ENCODE peak calls at places on chromosomes 12 and 14, in nine cellular contexts. B is glomerular endothelial cell; W is iris pigment epithelial cell; N is osteocyte; T is NCI-H1105 treated with DMSO at 0.1 percent for 48 hours; O is kidney tubule cell; K is naive B cell; V is A549; S is stimulated activated CD4-positive, alpha-beta T cell treated with anti-CD3 and anti-CD28 coated beads, TNF-alpha, amount 100 ng/mL, for 24 hours. E is an unnamed sample.

GRCh38 chr12:92123780-92124707 is 21.6 kb downstream of the BTG1 start:
- DNase-seq in S (no peak), K (no peak), T (no peak), W (no peak), B (no peak), N (no peak), V (no peak), O (no peak), E (no peak)

GRCh38 chr12:57579011-57579410 is 12.0 kb upstream of the PIP4K2C start:
- DNase-seq in N (no peak), S (no peak), K (no peak), W (no peak), T (no peak), V (no peak), O (no peak), B (no peak), E (no peak)

GRCh38 chr12:64221656-64222010 is 463 bp downstream of the KICS2 start:
- DNase-seq in T (peak; percentile 80), B (no peak), K (no peak), V (peak; percentile 81), O (peak; percentile 88), S (peak; percentile 61), W (peak; percentile 62), N (peak; percentile 92), E (peak; percentile 95)

GRCh38 chr14:35539969-35540368 is 6.0 kb downstream of the INSM2 start:
- DNase-seq in O (no peak), W (no peak), S (no peak), K (no peak), N (no peak), T (no peak), B (no peak), V (no peak), E (no peak)

GRCh38 chr14:43803076-43803689 is 703.9 kb downstream of the FSCB start:
- DNase-seq in W (no peak), N (no peak), T (no peak), V (no peak), O (no peak), S (no peak), K (no peak), B (no peak), E (no peak)

GRCh38 chr12:92094751-92095161 is 50.9 kb downstream of the BTG1 start:
- DNase-seq in K (no peak), N (no peak), W (peak; percentile 25), V (no peak), T (no peak), O (peak; percentile 42), B (no peak), S (no peak), E (no peak)

GRCh38 chr12:27179399-27180214 is 64.5 kb upstream of the STK38L start:
- DNase-seq in K (peak; percentile 4), S (no peak), O (peak; percentile 97), N (no peak), W (peak; percentile 99), T (no peak), B (peak; percentile 68), V (peak; percentile 60), E (no peak)

GRCh38 chr12:65339161-65339560 is 60.7 kb downstream of the MSRB3 start:
- DNase-seq in V (no peak), N (no peak), T (no peak), B (no peak), S (no peak), K (no peak), W (no peak), O (no peak), E (no peak)

GRCh38 chr14:104694991-104695659 is 5.7 kb downstream of the INF2 start:
- DNase-seq in O (no peak), B (no peak), W (peak; percentile 45), S (no peak), N (no peak), K (no peak), V (no peak), T (peak; percentile 32), E (no peak)

GRCh38 chr12:42468341-42468821 is 121.2 kb downstream of the PRICKLE1 start:
- DNase-seq in B (no peak), O (no peak), W (no peak), N (no peak), K (no peak), T (no peak), V (no peak), S (no peak), E (no peak)

GRCh38 chr12:632102-632696 is 31.0 kb downstream of the NINJ2 start:
- DNase-seq in V (peak; percentile 89), O (peak; percentile 82), S (no peak), N (no peak), W (peak; percentile 96), T (no peak), K (no peak), B (no peak), E (no peak)

GRCh38 chr14:57199911-57200310 is 68.8 kb downstream of the EXOC5 start:
- DNase-seq in S (no peak), N (no peak), B (no peak), O (peak; percentile 49), V (no peak), K (no peak), T (no peak), W (peak; percentile 88), E (no peak)

GRCh38 chr14:37594916-37595808 is at the start of the genes FOXA1 and TTC6:
- DNase-seq in W (peak; percentile 22), V (peak; percentile 53), N (no peak), S (no peak), O (peak; percentile 76), B (no peak), T (peak; percentile 96), K (no peak), E (no peak)

GRCh38 chr12:12779529-12779928 is 5.9 kb upstream of the APOLD1 start:
- DNase-seq in T (peak; percentile 98), W (peak; percentile 91), V (peak; percentile 58), B (peak; percentile 97), N (no peak), O (peak; percentile 93), K (no peak), S (no peak), E (no peak)

GRCh38 chr14:69069020-69069421 is 83.9 kb downstream of the DCAF5 start:
- DNase-seq in K (no peak), N (no peak), B (no peak), O (peak; percentile 81), T (no peak), V (no peak), W (peak; percentile 82), S (no peak), E (no peak)

GRCh38 chr14:36428350-36428749 is 91.7 kb downstream of the NKX2-1 start:
- DNase-seq in K (no peak), B (no peak), O (no peak), N (no peak), V (no peak), T (no peak), S (no peak), W (no peak), E (no peak)

GRCh38 chr14:95327558-95328374 is 8.1 kb upstream of the CLMN start:
- DNase-seq in W (no peak), B (no peak), N (no peak), V (no peak), T (no peak), K (peak; percentile 85), S (no peak), O (no peak), E (no peak)

GRCh38 chr12:132445884-132446471 is 44.0 kb upstream of the FBRSL1 start:
- DNase-seq in T (peak; percentile 96), K (peak; percentile 57), N (no peak), O (peak; percentile 68), B (no peak), S (peak; percentile 44), W (peak; percentile 79), V (peak; percentile 89), E (peak; percentile 77)

GRCh38 chr12:49615725-49616124 is 7.6 kb upstream of the PRPF40B start:
- DNase-seq in N (no peak), S (no peak), O (peak; percentile 29), W (peak; percentile 62), B (no peak), V (no peak), T (no peak), K (no peak), E (no peak)

GRCh38 chr12:124518051-124518932 is 49.1 kb downstream of the NCOR2 start:
- DNase-seq in W (peak; percentile 99), B (peak; percentile 94), T (peak; percentile 98), O (peak; percentile 98), N (peak; percentile 98), K (no peak), V (peak; percentile 98), S (no peak), E (peak; percentile 97)